ENCODE peak calls at places on chromosomes 5 and 9, in seven cellular contexts. X is mesendoderm, P is IMR-90, K is mammary epithelial cell, W is fibroblast of lung, E is PC-3, H is neuronal stem cell. B is an unnamed sample.

GRCh38 chr9:117763314-117763713 is 59.1 kb downstream of the TLR4 start:
- DNase-seq in H (no peak), E (no peak), K (peak), W (no peak), X (peak), P (no peak), B (peak)

GRCh38 chr9:130847306-130848217 is 12.5 kb downstream of the ABL1 start:
- DNase-seq in W (peak), K (peak), E (peak), X (peak), H (no peak), P (peak), B (peak)

GRCh38 chr9:87181670-87182069 is 234.4 kb upstream of the GAS1 start:
- DNase-seq in P (no peak), X (no peak), W (no peak), H (no peak), K (no peak), E (no peak), B (no peak)

GRCh38 chr5:127351418-127351817 is 60.8 kb downstream of the MEGF10 start:
- DNase-seq in H (no peak), K (no peak), W (no peak), X (peak), E (no peak), P (no peak), B (no peak)

GRCh38 chr5:40738502-40738901 is 17.3 kb downstream of the TTC33 start:
- DNase-seq in W (no peak), H (no peak), X (no peak), P (no peak), E (no peak), K (no peak), B (no peak)

GRCh38 chr5:141878186-141878770 is at the start of gene PCDH1:
- DNase-seq in E (peak), K (peak), H (no peak), P (peak), W (no peak), X (peak), B (peak)

GRCh38 chr5:140049205-140049604 is 6.1 kb upstream of the NRG2 start:
- DNase-seq in K (no peak), W (no peak), P (no peak), X (no peak), H (no peak), E (no peak), B (no peak)

GRCh38 chr9:16064701-16065230 is 511.9 kb downstream of the CCDC171 start:
- DNase-seq in K (no peak), X (no peak), H (no peak), E (no peak), P (no peak), W (no peak), B (no peak)

GRCh38 chr9:24936117-24936516 is 390.4 kb upstream of the IZUMO3 start:
- DNase-seq in W (no peak), P (no peak), H (no peak), E (no peak), K (no peak), X (no peak), B (no peak)

GRCh38 chr5:60677831-60678664 is 21.9 kb downstream of the DEPDC1B start:
- DNase-seq in X (peak), P (peak), E (peak), W (peak), K (peak), H (no peak), B (peak)

GRCh38 chr5:75461679-75462078 is 49.8 kb downstream of the CERT1 start:
- DNase-seq in W (peak), E (no peak), X (no peak), P (peak), H (no peak), K (peak), B (no peak)

GRCh38 chr5:63401434-63402046 is 560.7 kb downstream of the HTR1A start:
- DNase-seq in H (peak), K (peak), X (peak), P (peak), E (peak), W (peak), B (peak)

GRCh38 chr9:126126012-126126411 is 200.6 kb upstream of the MVB12B start:
- DNase-seq in W (no peak), H (no peak), P (no peak), X (no peak), E (no peak), K (no peak), B (no peak)

GRCh38 chr9:94065535-94065961 is 18.7 kb upstream of the PTPDC1 start:
- DNase-seq in W (peak), X (peak), K (peak), E (peak), H (peak), P (peak), B (peak)

GRCh38 chr5:36403601-36404311 is 102.1 kb upstream of the RANBP3L start:
- DNase-seq in E (no peak), W (peak), P (peak), X (no peak), H (no peak), K (no peak), B (peak)

GRCh38 chr5:149380466-149381121 is 1.5 kb upstream of the IL17B start:
- DNase-seq in E (no peak), W (no peak), H (no peak), X (no peak), P (no peak), K (no peak), B (no peak)

GRCh38 chr5:157266286-157267007 is 524 bp downstream of the CYFIP2 start:
- DNase-seq in X (peak), W (no peak), H (peak), E (peak), K (no peak), P (no peak), B (peak)

GRCh38 chr5:173793677-173794570 is 94.2 kb upstream of the CPEB4 start:
- DNase-seq in P (no peak), K (peak), H (no peak), X (no peak), E (peak), W (no peak), B (no peak)

GRCh38 chr5:55459572-55459971 is 75.2 kb downstream of the PLPP1 start:
- DNase-seq in P (no peak), X (no peak), K (no peak), W (no peak), H (no peak), E (no peak), B (no peak)

GRCh38 chr5:54860321-54860720 is 125.1 kb downstream of the ESM1 start:
- DNase-seq in W (no peak), K (peak), X (no peak), E (no peak), P (no peak), H (no peak), B (no peak)

GRCh38 chr9:12815895-12816294 is 41.1 kb downstream of the LURAP1L start:
- DNase-seq in H (no peak), E (peak), K (no peak), P (peak), X (no peak), W (peak), B (peak)

GRCh38 chr5:98836175-98836574 is 62.7 kb downstream of the RGMB start:
- DNase-seq in H (no peak), E (no peak), W (no peak), P (no peak), K (peak), X (no peak), B (no peak)

GRCh38 chr5:175814676-175815075 is 56.7 kb upstream of the CPLX2 start:
- DNase-seq in P (peak), X (no peak), K (peak), H (no peak), E (peak), W (peak), B (peak)

GRCh38 chr5:141121985-141122384 is 367 bp downstream of the PCDHB4 start:
- DNase-seq in E (no peak), X (no peak), K (no peak), W (no peak), P (no peak), H (no peak), B (no peak)

GRCh38 chr9:117929873-117930272 is 225.7 kb downstream of the TLR4 start:
- DNase-seq in P (no peak), K (no peak), W (no peak), H (no peak), E (peak), X (no peak), B (no peak)

GRCh38 chr5:143215685-143216084 is 187.8 kb downstream of the NR3C1 start:
- DNase-seq in P (no peak), K (no peak), E (no peak), X (no peak), H (no peak), W (no peak), B (no peak)

GRCh38 chr5:62283856-62284255 is 22.1 kb upstream of the KIF2A start:
- DNase-seq in E (no peak), P (no peak), X (no peak), W (no peak), H (no peak), K (no peak), B (no peak)

GRCh38 chr5:16616536-16617271 is at the start of gene RETREG1:
- DNase-seq in H (peak), K (peak), P (no peak), X (peak), E (peak), W (no peak), B (peak)

GRCh38 chr5:170630711-170631141 is 126.9 kb downstream of the KCNIP1 start:
- DNase-seq in X (no peak), E (no peak), W (no peak), K (no peak), P (no peak), H (no peak), B (no peak)

GRCh38 chr5:125457617-125458016 is 711.2 kb upstream of the ZNF608 start:
- DNase-seq in W (no peak), P (no peak), K (no peak), H (no peak), E (no peak), X (no peak), B (no peak)

GRCh38 chr5:45385321-45386058 is 310.7 kb downstream of the HCN1 start:
- DNase-seq in X (peak), W (peak), P (peak), K (no peak), E (peak), H (no peak), B (no peak)

GRCh38 chr9:72356019-72356653 is 8.9 kb downstream of the ZFAND5 start:
- DNase-seq in P (no peak), W (peak), K (no peak), X (no peak), E (no peak), H (no peak), B (peak)

GRCh38 chr9:85898288-85898802 is 42.6 kb upstream of the NAA35 start:
- DNase-seq in X (peak), K (no peak), H (no peak), E (no peak), P (no peak), W (no peak), B (no peak)

GRCh38 chr5:178266581-178266980 is 34.0 kb upstream of the PHYKPL start:
- DNase-seq in X (no peak), E (no peak), K (no peak), H (no peak), P (no peak), W (no peak), B (no peak)

GRCh38 chr5:178267245-178267644 is 34.6 kb upstream of the PHYKPL start:
- DNase-seq in E (no peak), H (no peak), X (no peak), P (no peak), W (no peak), K (no peak), B (no peak)

GRCh38 chr5:178267876-178268275 is 35.3 kb upstream of the PHYKPL start:
- DNase-seq in W (no peak), K (no peak), E (no peak), H (no peak), X (no peak), P (no peak), B (no peak)

GRCh38 chr5:178264044-178264443 is 31.4 kb upstream of the PHYKPL start:
- DNase-seq in P (no peak), H (no peak), X (no peak), K (no peak), E (no peak), W (no peak), B (no peak)

GRCh38 chr5:178265746-178266145 is 33.1 kb upstream of the PHYKPL start:
- DNase-seq in X (no peak), H (no peak), E (no peak), K (no peak), W (no peak), P (no peak), B (no peak)
- H3K9ac ChIP-seq in X (no peak), H (no peak), E (no peak), K (no peak), W (no peak), P (no peak), B (no peak)

GRCh38 chr5:93071710-93072109 is 509.3 kb downstream of the NR2F1-AS1 start:
- DNase-seq in H (no peak), E (no peak), K (no peak), W (no peak), P (no peak), X (no peak), B (no peak)

GRCh38 chr5:93076096-93076495 is 504.9 kb downstream of the NR2F1-AS1 start:
- DNase-seq in E (no peak), P (peak), X (no peak), W (no peak), H (no peak), K (no peak), B (no peak)

GRCh38 chr5:93072831-93073459 is 508.1 kb downstream of the NR2F1-AS1 start:
- DNase-seq in E (peak), K (peak), H (no peak), P (peak), W (peak), X (no peak), B (peak)

GRCh38 chr5:93070938-93071337 is 510.1 kb downstream of the NR2F1-AS1 start:
- DNase-seq in K (no peak), W (peak), E (peak), X (no peak), H (no peak), P (no peak), B (no peak)

GRCh38 chr5:93073547-93073946 is 507.5 kb downstream of the NR2F1-AS1 start:
- DNase-seq in H (no peak), E (no peak), W (no peak), K (no peak), X (peak), P (no peak), B (no peak)
- H3K4me3 ChIP-seq in H (no peak), E (no peak), W (no peak), K (no peak), X (no peak), P (no peak), B (no peak)

DNA sequence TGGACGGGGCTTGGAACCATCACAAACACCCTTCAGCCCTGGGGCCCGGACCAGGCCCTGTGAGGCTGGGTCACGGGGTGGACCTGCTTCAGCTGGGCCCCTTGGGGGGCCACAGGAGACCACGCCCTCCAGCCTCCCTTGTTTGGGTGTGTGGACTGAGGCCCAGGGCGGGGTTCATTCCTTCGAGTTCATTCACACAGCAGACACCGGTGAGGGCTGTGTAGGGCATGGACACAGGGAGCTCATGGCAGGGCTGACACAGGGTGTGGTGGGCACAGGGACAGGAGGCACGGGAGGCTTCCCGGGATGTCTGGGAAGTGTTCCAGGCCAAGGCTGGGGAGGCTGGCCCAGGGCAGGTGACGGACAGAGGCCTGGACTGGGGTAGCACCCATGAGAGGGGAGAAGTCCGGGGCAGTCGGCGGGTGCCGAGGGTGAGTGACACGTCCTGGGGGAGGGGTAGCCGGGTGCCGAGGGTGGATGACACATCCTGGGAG is 8.9 kb downstream of the DNLZ start:
- DNase-seq in W (peak), P (peak), X (no peak), K (peak), H (no peak), E (peak), B (peak)
- H3K9ac ChIP-seq in W (no peak), P (no peak), X (no peak), K (no peak), H (no peak), E (no peak), B (no peak)

DNA sequence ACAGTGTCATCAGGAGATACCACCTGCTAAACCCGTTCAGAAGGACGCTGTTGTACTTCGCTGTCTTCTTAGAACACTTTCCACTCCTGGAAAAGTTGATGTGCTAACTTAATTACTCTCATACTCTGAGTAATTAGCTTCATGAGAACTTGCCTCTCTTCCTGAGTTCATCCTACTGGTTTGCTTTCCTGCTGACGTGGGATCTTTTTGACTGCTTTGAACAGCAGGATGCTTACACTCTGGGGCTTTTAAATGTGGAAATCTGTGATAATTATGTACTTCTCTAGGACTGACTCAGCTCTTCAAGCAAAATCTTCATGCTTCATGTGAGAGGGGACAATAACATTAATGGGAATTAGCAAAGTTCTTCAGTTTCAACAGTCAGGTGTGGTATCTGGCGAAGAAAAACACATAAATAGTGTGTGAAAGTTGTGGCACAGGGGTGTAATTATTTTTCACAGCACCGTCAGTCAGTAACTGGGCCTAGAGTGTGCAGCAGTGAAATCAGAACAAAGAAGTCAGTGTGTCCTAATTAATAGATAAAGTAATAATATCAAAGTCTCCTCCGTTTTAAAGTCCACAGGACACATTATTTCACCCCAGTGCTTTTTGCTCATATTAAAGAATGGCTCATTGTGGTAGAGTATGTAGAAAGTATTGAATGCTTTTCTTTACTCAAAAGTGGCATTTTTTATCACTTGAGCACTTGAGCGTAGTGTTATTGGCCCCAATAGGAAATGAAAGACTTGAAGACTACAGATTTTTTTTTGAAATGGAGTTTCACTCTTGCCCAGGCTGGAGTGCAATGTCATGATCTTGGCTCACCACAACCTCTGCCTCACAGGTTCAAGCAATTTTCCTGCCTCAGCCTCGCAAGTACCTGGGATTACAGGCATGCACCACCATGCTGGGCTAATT is 140.9 kb upstream of the DMRT1 start:
- DNase-seq in K (no peak), W (no peak), E (no peak), H (no peak), P (no peak), X (no peak), B (no peak)
- H3K4me3 ChIP-seq in K (no peak), W (no peak), E (no peak), H (no peak), P (no peak), X (no peak), B (no peak)

GRCh38 chr9:124394596-124394995 is 20.6 kb downstream of the PSMB7 start:
- DNase-seq in K (no peak), H (no peak), E (no peak), X (no peak), P (no peak), W (no peak), B (peak)

GRCh38 chr9:124392855-124393460 is 22.3 kb downstream of the PSMB7 start:
- DNase-seq in E (peak), K (peak), W (peak), X (peak), P (peak), H (no peak), B (peak)

GRCh38 chr9:124392254-124392653 is 23.0 kb downstream of the PSMB7 start:
- DNase-seq in X (no peak), H (no peak), P (no peak), E (no peak), K (no peak), W (no peak), B (peak)

GRCh38 chr9:124395826-124396225 is 19.4 kb downstream of the PSMB7 start:
- DNase-seq in P (peak), W (no peak), K (no peak), H (no peak), X (no peak), E (no peak), B (no peak)

DNA sequence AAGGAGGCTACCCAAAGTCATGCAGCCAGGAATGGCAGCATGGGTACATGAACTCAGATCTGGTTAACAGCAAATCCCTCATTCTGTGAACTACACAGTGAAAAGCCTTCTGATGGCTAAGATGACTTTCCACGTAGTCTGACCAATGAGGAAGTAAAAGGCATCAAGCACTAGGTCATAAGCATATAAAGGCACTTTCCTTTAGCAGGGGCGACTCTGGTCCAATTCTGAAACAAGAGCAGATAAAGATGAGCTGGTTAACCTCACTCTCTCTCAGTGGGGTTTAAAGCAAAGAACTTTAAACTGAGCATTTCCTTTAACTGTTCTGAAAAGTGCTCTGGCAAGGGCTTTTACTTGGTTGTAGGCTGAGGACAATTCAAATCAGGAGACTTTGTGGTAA is 21.1 kb downstream of the PSMB7 start:
- DNase-seq in X (no peak), W (no peak), P (peak), E (no peak), H (no peak), K (no peak), B (no peak)
- H3K9ac ChIP-seq in X (no peak), W (no peak), P (no peak), E (no peak), H (no peak), K (no peak), B (no peak)

DNA sequence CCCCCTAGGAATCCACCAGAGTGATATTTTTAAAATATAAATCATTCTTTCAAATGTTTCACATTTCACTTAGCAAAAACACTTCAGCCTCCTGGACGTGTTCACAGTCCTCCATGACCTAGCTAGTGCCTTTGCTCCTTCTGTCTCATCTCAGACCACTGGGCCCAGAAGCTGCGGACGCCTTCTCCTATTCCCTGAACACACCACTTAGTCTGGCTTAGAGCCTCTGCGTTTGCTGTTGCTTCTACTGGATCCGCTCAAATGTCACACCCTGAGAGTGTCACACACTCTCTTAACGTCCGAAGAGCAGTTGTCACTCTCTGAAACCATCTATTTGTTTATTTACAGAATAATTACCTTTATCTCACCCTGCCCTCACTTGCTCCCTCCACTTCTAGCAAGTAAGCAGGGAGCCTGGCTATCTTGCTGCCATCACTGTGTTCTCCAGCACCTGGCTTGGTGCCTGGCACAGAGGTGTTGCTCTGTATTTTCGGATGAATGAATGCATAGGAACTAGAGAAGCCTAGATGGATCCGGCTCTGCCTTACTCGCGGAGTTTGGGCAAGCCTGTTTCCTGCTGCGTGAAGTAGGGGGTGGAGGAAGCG is 1.2 kb upstream of the GRK6 start:
- DNase-seq in K (no peak), P (no peak), W (no peak), X (no peak), E (no peak), H (no peak), B (no peak)
- H3K4me3 ChIP-seq in K (peak), P (peak), W (peak), X (peak), E (peak), H (peak), B (peak)

B was measured in adipocyte.